ENCODE peak calls at places on chromosomes 2 and 18, in four cellular contexts. D, F, C and Q are unnamed samples.
A peak's percentile ranks its signal among the peaks of the same experiment; 100 is the strongest.

GRCh38 chr2:31675485-31675901 is 94.8 kb upstream of the SRD5A2 start:
- DNase-seq in D (peak; percentile 52), C (no peak), F (no peak), Q (no peak)

GRCh38 chr2:8558096-8558495 is 123.8 kb upstream of the ID2 start:
- DNase-seq in F (no peak), C (no peak), D (no peak), Q (no peak)

GRCh38 chr2:28160986-28161425 is 231.7 kb upstream of the FOSL2 start:
- DNase-seq in F (peak; percentile 29), D (no peak), C (no peak), Q (no peak)

GRCh38 chr2:19675856-19676460 is 225.8 kb downstream of the TTC32 start:
- DNase-seq in D (no peak), F (no peak), C (no peak), Q (no peak)

GRCh38 chr2:24429711-24430110 is 61.3 kb upstream of the NCOA1 start:
- DNase-seq in F (no peak), C (no peak), D (no peak), Q (no peak)

GRCh38 chr2:32864337-32864736 is 82.4 kb upstream of the LTBP1 start:
- DNase-seq in F (no peak), C (no peak), D (no peak), Q (no peak)

GRCh38 chr2:30798536-30798991 is 8.7 kb downstream of the CAPN13 start:
- DNase-seq in D (no peak), C (no peak), F (no peak), Q (no peak)

GRCh38 chr2:149166958-149167810 is 128.7 kb downstream of the LYPD6B start:
- DNase-seq in F (no peak), D (no peak), C (no peak), Q (peak; percentile 58)

GRCh38 chr2:17793293-17793692 is 23.0 kb upstream of the MSGN1 start:
- DNase-seq in D (no peak), C (no peak), F (no peak), Q (no peak)

GRCh38 chr18:55781481-55781957 is 193.5 kb upstream of the TCF4 start:
- DNase-seq in F (peak; percentile 7), C (no peak), D (peak; percentile 46), Q (no peak)

GRCh38 chr18:45771587-45771986 is 47.6 kb downstream of the SLC14A1 start:
- DNase-seq in F (no peak), D (no peak), C (no peak), Q (no peak)

GRCh38 chr2:130754811-130755210 is 529 bp upstream of the AMER3 start:
- DNase-seq in C (no peak), F (no peak), D (no peak), Q (no peak)

GRCh38 chr2:190418717-190419116 is 10.6 kb downstream of the MFSD6 start:
- DNase-seq in D (no peak), C (no peak), F (no peak), Q (no peak)

GRCh38 chr2:175690113-175690716 is 311.9 kb downstream of the LNPK start:
- DNase-seq in F (no peak), D (peak; percentile 41), C (peak; percentile 46), Q (no peak)

DNA sequence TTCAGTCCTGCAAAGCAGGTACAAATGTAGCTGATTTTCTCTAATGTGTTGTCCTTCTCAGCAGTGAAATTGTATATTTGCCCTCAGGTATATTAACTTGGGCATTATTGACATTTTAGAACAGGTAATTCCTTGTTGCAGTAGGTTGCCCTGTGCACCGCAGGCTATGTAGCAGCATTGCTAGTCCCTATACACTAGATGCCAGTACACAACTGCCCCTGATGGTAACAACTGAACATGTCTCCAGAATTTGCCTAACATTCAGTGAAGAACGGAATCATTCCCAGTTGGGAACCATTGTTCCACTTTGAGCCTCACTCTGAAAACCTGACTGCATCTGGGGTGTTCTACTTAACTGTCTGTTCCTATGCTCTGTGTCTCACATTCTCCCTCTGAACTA is 23.1 kb upstream of the TFPI start:
- DNase-seq in C (no peak), F (no peak), D (no peak), Q (no peak)
- TF ChIP-seq CTCF in C (no peak), F (peak; percentile 6), D (no peak), Q (no peak)

DNA sequence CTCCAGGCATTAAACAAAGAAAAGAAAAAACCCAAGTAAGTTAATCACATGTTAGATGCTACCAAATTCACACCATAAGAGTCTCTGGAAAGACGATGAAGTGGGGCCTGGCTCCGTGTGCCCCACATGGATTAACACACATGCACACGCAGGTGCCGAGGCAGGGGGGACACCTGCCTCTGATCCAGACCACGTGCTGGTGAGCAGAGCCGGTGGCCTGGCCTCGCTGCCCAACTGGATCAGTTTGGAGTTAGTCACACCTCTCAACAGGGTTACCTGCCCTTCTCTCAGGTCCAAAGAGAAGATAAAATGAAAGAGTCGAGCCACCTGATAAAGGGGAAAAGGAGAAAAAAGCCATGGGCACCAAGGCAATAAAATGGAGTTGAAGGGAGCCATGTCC is 40.5 kb downstream of the MRPL35 start:
- DNase-seq in D (no peak), C (no peak), F (no peak), Q (no peak)
- TF ChIP-seq CTCF in D (no peak), C (no peak), F (no peak), Q (no peak)

GRCh38 chr2:122191331-122191730 is 435.9 kb downstream of the TSN start:
- DNase-seq in C (no peak), F (peak; percentile 22), D (peak; percentile 38), Q (no peak)
- TF ChIP-seq CTCF in C (no peak), F (peak; percentile 35), D (peak; percentile 44), Q (no peak)

DNA sequence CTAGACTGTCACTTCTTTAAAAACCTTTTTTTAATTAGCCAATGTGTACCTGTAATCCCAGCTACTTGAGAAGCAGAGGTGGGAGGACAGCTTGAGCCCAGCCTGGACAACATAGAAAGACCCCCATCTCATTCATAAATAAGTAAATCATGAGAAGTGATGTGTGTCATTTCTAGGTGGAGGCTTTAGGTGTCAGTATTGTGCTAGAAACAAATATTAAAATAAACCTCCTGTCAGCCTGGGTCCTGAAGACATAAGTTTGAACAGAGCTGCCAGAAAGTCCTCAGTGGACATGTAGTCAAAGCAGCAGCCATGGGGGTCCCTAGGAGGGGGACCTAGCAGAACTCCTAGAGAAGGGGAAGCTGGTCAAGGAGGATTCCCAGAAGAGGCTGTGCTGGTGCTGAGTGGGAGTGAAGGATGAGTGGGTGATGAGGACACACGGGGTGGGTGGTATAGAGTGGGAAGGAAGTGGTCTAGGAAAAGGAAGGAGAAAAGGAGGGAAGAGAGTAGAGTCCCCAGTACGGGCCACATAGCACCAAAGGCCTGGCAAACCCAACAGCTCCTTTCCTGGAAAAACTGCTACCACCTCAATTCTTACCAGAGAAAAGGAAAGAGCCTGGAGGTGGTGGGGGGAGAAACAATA is 316.6 kb upstream of the NCKAP5 start:
- DNase-seq in C (peak; percentile 30), D (no peak), F (no peak), Q (no peak)
- TF ChIP-seq CTCF in C (peak; percentile 63), D (no peak), F (peak; percentile 34), Q (no peak)

GRCh38 chr2:191927991-191928390 is 81.1 kb upstream of the CAVIN2 start:
- DNase-seq in F (no peak), D (no peak), C (no peak), Q (no peak)
- TF ChIP-seq CTCF in F (no peak), D (no peak), C (no peak), Q (no peak)

GRCh38 chr2:199261936-199262335 is 195.8 kb downstream of the SATB2 start:
- DNase-seq in D (no peak), C (no peak), F (no peak), Q (no peak)

GRCh38 chr2:199259671-199260070 is 198.1 kb downstream of the SATB2 start:
- DNase-seq in D (no peak), F (no peak), C (no peak), Q (no peak)

GRCh38 chr2:199261221-199261620 is 196.5 kb downstream of the SATB2 start:
- DNase-seq in C (no peak), F (no peak), D (no peak), Q (no peak)

GRCh38 chr2:199258291-199258690 is 199.4 kb downstream of the SATB2 start:
- DNase-seq in D (no peak), F (no peak), C (no peak), Q (no peak)
- TF ChIP-seq CTCF in D (no peak), F (no peak), C (no peak), Q (no peak)